ENCODE peak calls at places on chromosomes 2 and 18, in ten cellular contexts. One of them, this sample, is unnamed.

GRCh38 chr2:189076572-189076971 is 102.4 kb downstream of the COL3A1 start:
- DNase-seq in endothelial cell: no peak
- DNase-seq in bronchial epithelial cell: peak
- DNase-seq in mammary epithelial cell: no peak
- DNase-seq in fibroblast of mammary gland: peak
- DNase-seq in stomach: no peak
- DNase-seq in HFF-Myc: no peak
- DNase-seq in IMR-90: peak
- DNase-seq in sigmoid colon: peak
- DNase-seq in AG04450: no peak
- DNase-seq in this sample: peak

GRCh38 chr2:195498176-195498575 is 158.8 kb upstream of the SLC39A10 start:
- DNase-seq in endothelial cell: peak
- DNase-seq in bronchial epithelial cell: peak
- DNase-seq in mammary epithelial cell: peak
- DNase-seq in fibroblast of mammary gland: peak
- DNase-seq in stomach: peak
- DNase-seq in HFF-Myc: no peak
- DNase-seq in IMR-90: peak
- DNase-seq in sigmoid colon: no peak
- DNase-seq in AG04450: no peak
- DNase-seq in this sample: peak

GRCh38 chr2:63827749-63828148 is 13.9 kb upstream of the UGP2 start:
- DNase-seq in endothelial cell: no peak
- DNase-seq in bronchial epithelial cell: peak
- DNase-seq in mammary epithelial cell: peak
- DNase-seq in fibroblast of mammary gland: peak
- DNase-seq in stomach: no peak
- DNase-seq in HFF-Myc: no peak
- DNase-seq in IMR-90: peak
- DNase-seq in sigmoid colon: no peak
- DNase-seq in AG04450: peak
- DNase-seq in this sample: peak

GRCh38 chr2:217798743-217799552 is 203.8 kb downstream of the TNS1 start:
- DNase-seq in endothelial cell: no peak
- DNase-seq in bronchial epithelial cell: no peak
- DNase-seq in mammary epithelial cell: no peak
- DNase-seq in fibroblast of mammary gland: no peak
- DNase-seq in stomach: peak
- DNase-seq in HFF-Myc: no peak
- DNase-seq in IMR-90: no peak
- DNase-seq in sigmoid colon: peak
- DNase-seq in AG04450: no peak
- DNase-seq in this sample: no peak

GRCh38 chr2:191643425-191643824 is 34.5 kb upstream of the NABP1 start:
- DNase-seq in endothelial cell: no peak
- DNase-seq in bronchial epithelial cell: no peak
- DNase-seq in mammary epithelial cell: no peak
- DNase-seq in fibroblast of mammary gland: no peak
- DNase-seq in stomach: no peak
- DNase-seq in HFF-Myc: no peak
- DNase-seq in IMR-90: no peak
- DNase-seq in sigmoid colon: no peak
- DNase-seq in AG04450: no peak
- DNase-seq in this sample: peak

GRCh38 chr2:11073251-11073650 is 82.0 kb upstream of the SLC66A3 start:
- DNase-seq in endothelial cell: peak
- DNase-seq in bronchial epithelial cell: peak
- DNase-seq in mammary epithelial cell: no peak
- DNase-seq in fibroblast of mammary gland: peak
- DNase-seq in stomach: peak
- DNase-seq in HFF-Myc: no peak
- DNase-seq in IMR-90: peak
- DNase-seq in sigmoid colon: no peak
- DNase-seq in AG04450: no peak
- DNase-seq in this sample: peak

GRCh38 chr2:163953390-163953907 is 217.6 kb upstream of the FIGN start:
- DNase-seq in endothelial cell: no peak
- DNase-seq in bronchial epithelial cell: peak
- DNase-seq in mammary epithelial cell: peak
- DNase-seq in fibroblast of mammary gland: no peak
- DNase-seq in stomach: no peak
- DNase-seq in HFF-Myc: peak
- DNase-seq in IMR-90: no peak
- DNase-seq in sigmoid colon: no peak
- DNase-seq in AG04450: no peak
- DNase-seq in this sample: no peak

GRCh38 chr2:8583400-8584173 is 98.3 kb upstream of the ID2 start:
- DNase-seq in endothelial cell: peak
- DNase-seq in bronchial epithelial cell: peak
- DNase-seq in mammary epithelial cell: no peak
- DNase-seq in fibroblast of mammary gland: peak
- DNase-seq in stomach: peak
- DNase-seq in HFF-Myc: no peak
- DNase-seq in IMR-90: peak
- DNase-seq in sigmoid colon: peak
- DNase-seq in AG04450: no peak
- DNase-seq in this sample: peak

DNA sequence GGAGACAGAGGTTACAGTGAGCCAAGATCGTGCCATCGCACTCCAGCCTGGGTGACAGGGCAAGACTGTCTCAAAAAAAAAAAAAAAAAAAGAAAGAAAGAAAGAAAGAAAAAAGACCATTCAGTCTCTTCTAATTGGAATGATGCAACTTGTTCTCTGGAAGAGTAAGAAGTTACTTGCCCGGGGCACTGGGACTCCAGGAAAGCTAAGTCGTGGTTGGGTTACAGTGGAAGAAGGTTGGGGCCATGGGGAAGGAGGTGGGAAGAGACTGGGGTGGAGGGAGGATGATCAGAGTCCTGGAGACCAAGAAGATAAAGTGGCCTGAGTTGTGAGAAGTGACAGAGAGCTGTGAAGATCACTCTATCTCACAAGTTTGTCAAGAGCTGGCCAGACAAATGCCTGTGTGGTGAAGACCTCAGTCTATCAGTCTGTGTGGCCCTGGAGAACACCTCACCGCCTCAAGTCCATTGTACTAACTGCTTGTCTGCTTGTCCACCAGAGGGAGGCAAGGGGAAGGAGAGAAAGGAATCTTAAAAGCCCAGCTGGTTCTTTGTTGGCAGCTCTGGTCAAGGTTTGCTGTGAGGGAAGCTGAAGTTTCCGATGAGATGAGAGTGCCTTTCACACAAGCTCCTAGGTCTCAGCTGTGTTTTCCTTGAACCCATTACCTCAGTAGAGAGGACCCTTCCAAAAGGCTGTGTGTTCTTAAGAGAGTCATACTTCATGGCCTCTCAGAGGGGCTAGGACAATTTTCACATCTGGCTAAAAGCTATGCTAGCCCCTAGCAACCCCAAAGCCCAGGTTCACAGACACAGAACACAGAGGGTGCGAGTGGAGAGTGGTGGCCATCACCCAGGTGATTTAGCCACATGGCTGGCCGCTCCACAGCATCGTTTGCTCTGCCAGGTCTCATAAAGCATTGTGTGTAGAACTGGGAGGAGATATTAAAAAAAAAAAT is 72.0 kb upstream of the TMEM178A start:
- DNase-seq in endothelial cell: peak
- DNase-seq in bronchial epithelial cell: peak
- DNase-seq in mammary epithelial cell: peak
- DNase-seq in fibroblast of mammary gland: peak
- DNase-seq in stomach: peak
- DNase-seq in HFF-Myc: peak
- DNase-seq in IMR-90: peak
- DNase-seq in sigmoid colon: no peak
- DNase-seq in AG04450: peak
- DNase-seq in this sample: peak
- TF ChIP-seq CTCF in endothelial cell: no peak
- TF ChIP-seq CTCF in bronchial epithelial cell: peak
- TF ChIP-seq CTCF in mammary epithelial cell: peak
- TF ChIP-seq CTCF in fibroblast of mammary gland: peak
- TF ChIP-seq CTCF in stomach: peak
- TF ChIP-seq CTCF in HFF-Myc: peak
- TF ChIP-seq CTCF in IMR-90: peak
- TF ChIP-seq CTCF in sigmoid colon: peak
- TF ChIP-seq CTCF in AG04450: peak
- TF ChIP-seq CTCF in this sample: peak

GRCh38 chr18:44320619-44321460 is 359.8 kb upstream of the SETBP1 start:
- DNase-seq in endothelial cell: no peak
- DNase-seq in bronchial epithelial cell: no peak
- DNase-seq in mammary epithelial cell: no peak
- DNase-seq in fibroblast of mammary gland: no peak
- DNase-seq in stomach: no peak
- DNase-seq in HFF-Myc: no peak
- DNase-seq in IMR-90: no peak
- DNase-seq in sigmoid colon: no peak
- DNase-seq in AG04450: no peak
- DNase-seq in this sample: no peak
- TF ChIP-seq CTCF in endothelial cell: no peak
- TF ChIP-seq CTCF in bronchial epithelial cell: no peak
- TF ChIP-seq CTCF in mammary epithelial cell: no peak
- TF ChIP-seq CTCF in fibroblast of mammary gland: no peak
- TF ChIP-seq CTCF in stomach: no peak
- TF ChIP-seq CTCF in HFF-Myc: no peak
- TF ChIP-seq CTCF in IMR-90: no peak
- TF ChIP-seq CTCF in sigmoid colon: no peak
- TF ChIP-seq CTCF in AG04450: no peak
- TF ChIP-seq CTCF in this sample: no peak

GRCh38 chr2:216188956-216189355 is 79.8 kb downstream of the XRCC5 start:
- DNase-seq in endothelial cell: no peak
- DNase-seq in bronchial epithelial cell: peak
- DNase-seq in mammary epithelial cell: peak
- DNase-seq in fibroblast of mammary gland: peak
- DNase-seq in stomach: no peak
- DNase-seq in HFF-Myc: no peak
- DNase-seq in IMR-90: peak
- DNase-seq in sigmoid colon: no peak
- DNase-seq in AG04450: no peak
- DNase-seq in this sample: peak
- TF ChIP-seq CTCF in endothelial cell: no peak
- TF ChIP-seq CTCF in bronchial epithelial cell: no peak
- TF ChIP-seq CTCF in mammary epithelial cell: no peak
- TF ChIP-seq CTCF in fibroblast of mammary gland: no peak
- TF ChIP-seq CTCF in stomach: no peak
- TF ChIP-seq CTCF in HFF-Myc: no peak
- TF ChIP-seq CTCF in IMR-90: no peak
- TF ChIP-seq CTCF in sigmoid colon: no peak
- TF ChIP-seq CTCF in AG04450: no peak
- TF ChIP-seq CTCF in this sample: no peak

DNA sequence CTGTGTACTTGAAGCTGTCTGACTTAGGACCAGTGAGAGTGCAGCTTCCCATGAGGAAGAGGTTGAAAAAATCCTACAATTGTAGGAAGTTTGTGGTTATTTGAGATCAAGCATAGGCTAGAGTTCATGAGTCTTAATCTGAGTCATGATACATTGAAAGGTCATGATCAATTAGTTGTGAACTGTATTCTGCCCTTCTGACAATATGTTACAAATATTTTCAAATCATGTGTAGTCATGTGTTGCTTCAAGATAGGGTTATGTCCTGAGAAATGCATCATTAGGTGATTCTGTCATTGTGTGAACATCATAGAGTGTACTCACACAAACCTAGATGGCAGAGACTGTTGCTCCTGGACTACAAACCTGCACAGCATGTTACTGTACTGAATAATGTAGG is 68.4 kb upstream of the MFF start:
- DNase-seq in endothelial cell: no peak
- DNase-seq in bronchial epithelial cell: peak
- DNase-seq in mammary epithelial cell: peak
- DNase-seq in fibroblast of mammary gland: peak
- DNase-seq in stomach: no peak
- DNase-seq in HFF-Myc: no peak
- DNase-seq in IMR-90: no peak
- DNase-seq in sigmoid colon: no peak
- DNase-seq in AG04450: no peak
- DNase-seq in this sample: no peak
- TF ChIP-seq CTCF in endothelial cell: no peak
- TF ChIP-seq CTCF in bronchial epithelial cell: no peak
- TF ChIP-seq CTCF in mammary epithelial cell: no peak
- TF ChIP-seq CTCF in fibroblast of mammary gland: no peak
- TF ChIP-seq CTCF in stomach: no peak
- TF ChIP-seq CTCF in HFF-Myc: no peak
- TF ChIP-seq CTCF in IMR-90: no peak
- TF ChIP-seq CTCF in sigmoid colon: no peak
- TF ChIP-seq CTCF in AG04450: no peak
- TF ChIP-seq CTCF in this sample: no peak